ENCODE peak calls at places on chromosomes 5 and 9, in eight cellular contexts. T, U, W, C, P, F, S and N are unnamed samples.

GRCh38 chr5:172958268-172959046 is 767 bp upstream of the RPL26L1 start:
- DNase-seq in T (no peak), U (peak), W (peak), C (peak), F (peak), S (peak), P (no peak), N (peak)

GRCh38 chr5:113693205-113693553 is 179.7 kb downstream of the YTHDC2 start:
- DNase-seq in T (no peak), S (no peak), F (no peak), U (no peak), C (no peak), P (no peak), W (no peak), N (no peak)

GRCh38 chr9:72193478-72193881 is 44.2 kb downstream of the GDA start:
- DNase-seq in C (no peak), U (no peak), F (no peak), T (no peak), W (no peak), P (no peak), S (no peak), N (no peak)

GRCh38 chr5:32572778-32573480 is 12.4 kb upstream of the SUB1 start:
- DNase-seq in C (no peak), U (no peak), T (no peak), P (no peak), W (no peak), F (no peak), S (no peak), N (no peak)

GRCh38 chr5:74581988-74582365 is 58.6 kb downstream of the ENC1 start:
- DNase-seq in C (no peak), W (no peak), F (no peak), P (no peak), S (no peak), T (no peak), U (peak), N (no peak)

GRCh38 chr9:120372040-120372439 is 207.9 kb downstream of the CDK5RAP2 start:
- DNase-seq in F (peak), U (no peak), P (no peak), T (no peak), S (no peak), W (no peak), C (no peak), N (no peak)

GRCh38 chr5:89850516-89850865 is 559.1 kb downstream of the CETN3 start:
- DNase-seq in W (no peak), P (no peak), T (no peak), C (no peak), F (no peak), S (no peak), U (no peak), N (no peak)

GRCh38 chr9:136093995-136094881 is 851 bp downstream of the NACC2 start:
- DNase-seq in P (no peak), S (peak), F (peak), C (peak), U (peak), T (no peak), W (peak), N (peak)

GRCh38 chr5:14739538-14739937 is 75.0 kb downstream of the OTULIN start:
- DNase-seq in U (no peak), P (no peak), C (no peak), W (peak), F (no peak), S (no peak), T (no peak), N (no peak)

DNA sequence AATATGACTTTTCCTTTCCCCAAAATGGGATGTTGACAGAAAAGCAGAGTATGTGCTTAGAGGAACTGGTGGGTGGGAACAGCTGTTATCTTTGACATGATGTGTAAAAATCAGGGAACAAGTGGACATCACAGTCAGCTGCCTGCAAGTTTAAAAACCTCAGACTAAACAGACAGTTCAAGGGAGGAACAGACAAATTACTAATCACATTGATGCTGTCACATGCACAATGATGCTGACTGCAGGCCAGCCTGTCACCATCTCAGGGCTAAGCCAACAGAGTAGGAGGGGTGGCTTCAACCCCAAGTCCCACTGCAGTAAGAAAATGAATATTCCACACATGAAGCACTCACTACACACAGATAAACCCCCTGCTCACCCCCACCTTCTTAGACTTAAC is 38.2 kb upstream of the UBAP2 start:
- DNase-seq in F (no peak), C (no peak), S (no peak), U (no peak), T (no peak), P (no peak), W (peak), N (no peak)
- H3K27ac ChIP-seq in F (peak), C (no peak), S (peak), U (no peak), T (peak), P (no peak), W (no peak), N (no peak)

GRCh38 chr9:126690431-126691051 is 76.8 kb downstream of the LMX1B start:
- DNase-seq in P (no peak), T (no peak), C (peak), S (peak), U (peak), W (no peak), F (no peak), N (peak)
- H3K27ac ChIP-seq in P (no peak), T (no peak), C (no peak), S (no peak), U (no peak), W (no peak), F (no peak), N (no peak)

GRCh38 chr9:38026021-38026809 is 42.8 kb downstream of the SHB start:
- DNase-seq in S (peak), U (no peak), W (peak), T (no peak), F (peak), C (no peak), P (peak), N (peak)
- H3K27ac ChIP-seq in S (no peak), U (peak), W (peak), T (peak), F (peak), C (peak), P (peak), N (peak)

DNA sequence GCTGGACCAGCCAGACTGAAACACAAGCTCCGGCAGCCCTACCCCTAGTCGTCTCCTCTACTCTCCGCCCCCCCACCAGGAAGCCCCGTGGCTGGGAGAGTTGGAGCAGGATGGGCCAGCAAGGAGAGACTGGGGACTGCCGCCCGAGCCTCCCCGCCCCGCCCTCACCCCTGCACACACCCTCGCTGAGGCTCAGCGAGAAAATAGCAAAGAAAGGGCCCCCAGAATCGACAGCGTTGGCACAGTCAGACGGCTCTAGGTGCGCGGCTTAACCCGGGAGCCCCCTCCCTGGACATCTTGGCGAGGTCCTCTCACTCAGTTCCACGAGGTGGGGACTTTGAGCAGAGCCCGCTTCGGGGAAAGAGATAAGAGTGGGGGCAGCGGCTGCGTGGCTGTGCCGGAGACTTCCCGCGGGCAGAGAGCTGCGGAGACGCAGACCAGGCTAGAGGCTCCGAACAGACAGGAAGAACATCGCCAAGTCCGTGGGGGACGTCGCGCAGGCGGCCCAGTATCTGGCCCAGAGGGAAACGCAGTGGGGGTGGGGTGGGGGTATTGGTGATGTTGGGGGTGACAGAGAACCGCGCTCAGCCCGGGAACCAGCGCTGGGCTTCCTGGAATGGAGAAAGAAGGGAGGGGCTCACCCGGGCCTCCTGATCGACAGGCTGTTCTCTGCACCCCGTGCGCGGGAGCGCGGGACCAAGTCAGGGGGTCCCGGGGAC is 995 bp downstream of the TRIM7 start:
- DNase-seq in T (no peak), W (no peak), C (no peak), F (no peak), U (peak), S (no peak), P (no peak), N (no peak)
- H3K27ac ChIP-seq in T (no peak), W (no peak), C (peak), F (peak), U (no peak), S (no peak), P (no peak), N (no peak)